ENCODE peak calls at places on chromosomes 13 and 19, in eight cellular contexts. N, S, E, O, H, C, K and M are unnamed samples. For H3K4me1, the result is how much of the 10 kb centered on the place peaks cover.

GRCh38 chr13:98792321-98792720 is 39.8 kb upstream of the SLC15A1 start:
- DNase-seq in N (peak), S (no peak), E (no peak), O (no peak), H (no peak), C (no peak), K (no peak), M (peak)

GRCh38 chr19:7294571-7295212 is 478 bp upstream of the INSR start:
- DNase-seq in N (peak), S (peak), E (peak), O (peak), H (peak), C (peak), K (peak), M (peak)

GRCh38 chr13:54196684-54197083 is 1168.1 kb downstream of the OLFM4 start:
- DNase-seq in N (no peak), S (no peak), E (no peak), O (no peak), H (no peak), C (no peak), K (no peak), M (no peak)

GRCh38 chr13:111031531-111031961 is 83.6 kb upstream of the ARHGEF7 start:
- DNase-seq in N (no peak), S (peak), E (no peak), O (no peak), H (no peak), C (peak), K (no peak), M (no peak)

GRCh38 chr13:72716776-72717175 is 10.7 kb downstream of the MZT1 start:
- DNase-seq in N (no peak), S (peak), E (no peak), O (no peak), H (no peak), C (no peak), K (no peak), M (no peak)

GRCh38 chr19:1001538-1002166 is 1.4 kb downstream of the GRIN3B start:
- DNase-seq in N (peak), S (peak), E (no peak), O (no peak), H (no peak), C (no peak), K (peak), M (peak)

GRCh38 chr13:113115363-113116205 is 7.0 kb upstream of the F10 start:
- DNase-seq in N (no peak), S (no peak), E (no peak), O (peak), H (peak), C (no peak), K (peak), M (no peak)

GRCh38 chr13:113118328-113119021 is 4.1 kb upstream of the F10 start:
- DNase-seq in N (no peak), S (no peak), E (no peak), O (no peak), H (peak), C (no peak), K (peak), M (no peak)

GRCh38 chr13:80921556-80921955 is 580.6 kb upstream of the SPRY2 start:
- DNase-seq in N (no peak), S (peak), E (no peak), O (no peak), H (no peak), C (peak), K (no peak), M (no peak)

GRCh38 chr19:50861025-50861424 is 6.3 kb downstream of the KLK3 start:
- DNase-seq in N (no peak), S (no peak), E (no peak), O (no peak), H (no peak), C (no peak), K (no peak), M (no peak)

GRCh38 chr19:16327911-16328823 is 3.5 kb downstream of the KLF2 start:
- DNase-seq in N (peak), S (peak), E (peak), O (peak), H (peak), C (peak), K (no peak), M (peak)

GRCh38 chr13:51370811-51371210 is 31.3 kb downstream of the SERPINE3 start:
- DNase-seq in N (no peak), S (no peak), E (no peak), O (no peak), H (no peak), C (no peak), K (no peak), M (no peak)

GRCh38 chr19:39388657-39389056 is 2.2 kb downstream of the PAF1 start:
- DNase-seq in N (no peak), S (no peak), E (no peak), O (no peak), H (no peak), C (no peak), K (no peak), M (no peak)

GRCh38 chr19:39384839-39385568 is 5.9 kb downstream of the PAF1 start:
- DNase-seq in N (no peak), S (no peak), E (no peak), O (no peak), H (no peak), C (no peak), K (no peak), M (no peak)

GRCh38 chr19:39382991-39383828 is 7.7 kb downstream of the PAF1 start:
- DNase-seq in N (no peak), S (no peak), E (no peak), O (no peak), H (no peak), C (no peak), K (no peak), M (no peak)

GRCh38 chr19:39386557-39386956 is 4.3 kb downstream of the PAF1 start:
- DNase-seq in N (no peak), S (no peak), E (no peak), O (no peak), H (no peak), C (no peak), K (no peak), M (no peak)

GRCh38 chr19:39385629-39386411 is 5.1 kb downstream of the PAF1 start:
- DNase-seq in N (no peak), S (no peak), E (no peak), O (no peak), H (no peak), C (no peak), K (no peak), M (no peak)
- H3K4me3 ChIP-seq in N (no peak), S (no peak), E (no peak), O (no peak), H (no peak), C (no peak), K (no peak), M (no peak)

DNA sequence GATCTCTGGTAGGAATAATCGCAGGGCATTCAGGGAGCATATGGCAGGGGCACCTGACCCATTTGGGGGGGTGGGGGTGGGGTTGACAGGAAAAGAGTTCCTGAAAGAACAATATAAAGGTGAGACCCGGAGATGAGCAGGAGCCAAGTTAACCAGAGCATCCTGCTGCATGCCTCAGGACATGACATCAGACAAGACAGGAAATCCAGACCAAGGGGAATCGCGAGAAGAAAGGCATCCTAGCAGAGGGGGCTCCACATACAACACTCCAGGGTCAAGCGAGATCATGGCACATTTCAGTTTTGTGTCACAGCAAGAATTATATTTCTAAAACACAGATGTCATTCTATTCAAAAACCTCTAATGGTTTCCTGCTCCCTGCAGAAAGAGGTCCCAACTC is 393.1 kb downstream of the COG6 start:
- DNase-seq in N (no peak), S (no peak), E (no peak), O (no peak), H (no peak), C (no peak), K (no peak), M (no peak)
- H3K4me1 ChIP-seq in N (under half), S (under half), E (under half), O (under half), H (under half), C (under half), K (under half), M (under half)

GRCh38 chr19:30222428-30222873 is 149.7 kb upstream of the ZNF536 start:
- DNase-seq in N (peak), S (no peak), E (no peak), O (no peak), H (no peak), C (no peak), K (peak), M (peak)
- TF ChIP-seq CTCF in N (peak), S (peak), E (peak), O (no peak), H (peak), C (no peak), K (peak), M (peak)

DNA sequence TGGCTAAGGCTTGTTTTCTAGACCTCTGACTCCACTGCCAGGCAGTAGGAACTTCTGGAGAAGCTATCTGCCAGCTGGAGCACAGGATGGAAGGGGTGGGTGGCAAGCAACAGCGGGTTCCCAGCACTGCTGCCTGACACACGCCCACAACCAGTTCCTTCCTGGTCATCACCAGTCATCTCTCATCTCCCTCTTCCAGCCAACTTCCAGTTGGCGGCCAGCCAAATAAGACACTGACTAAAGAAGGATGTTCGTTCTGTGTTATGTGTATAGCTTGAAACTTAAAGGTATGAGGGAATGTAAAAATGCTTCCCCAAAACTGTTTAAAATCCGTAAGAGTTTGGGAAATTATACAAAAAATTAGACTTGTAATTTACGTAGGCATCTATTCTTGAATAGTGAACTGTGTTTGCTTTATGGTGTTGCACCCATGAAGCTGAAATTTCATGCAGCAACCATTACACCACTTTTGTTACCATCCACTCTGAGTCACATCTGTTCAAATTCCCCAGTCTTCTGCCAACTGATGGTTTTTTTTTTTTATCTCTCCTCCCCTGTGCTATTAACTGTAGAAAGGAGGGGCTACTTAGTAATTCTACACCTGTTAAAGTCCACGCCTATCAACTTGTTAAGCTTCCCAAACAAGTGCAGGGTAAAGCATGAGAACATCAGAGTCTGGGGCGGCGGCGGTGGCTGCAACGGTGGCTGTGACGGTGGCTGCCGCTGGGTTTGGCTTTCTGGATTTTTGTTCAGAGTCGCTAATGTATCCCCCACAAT is 86.2 kb upstream of the FRY start:
- DNase-seq in N (peak), S (peak), E (peak), O (no peak), H (peak), C (peak), K (peak), M (peak)
- H3K4me3 ChIP-seq in N (no peak), S (no peak), E (peak), O (no peak), H (no peak), C (no peak), K (peak), M (no peak)

GRCh38 chr13:75797719-75798118 is 161.6 kb downstream of the LMO7 start:
- DNase-seq in N (no peak), S (no peak), E (no peak), O (no peak), H (no peak), C (no peak), K (no peak), M (no peak)
- H3K4me1 ChIP-seq in N (under half), S (under half), E (under half), O (under half), H (under half), C (under half), K (under half), M (under half)